ENCODE peak calls at places on chromosomes 3 and 15, in nine cellular contexts. V is AG04449, A is stomach, Q is neural progenitor cell, X is fibroblast of pulmonary artery, E is BE2C, R is HCT116, N is brain microvascular endothelial cell, H is mammary epithelial cell. C is an unnamed sample.

GRCh38 chr3:8987673-8988655 is 24.7 kb upstream of the RAD18 start:
- DNase-seq in R (peak), N (peak), V (no peak), A (peak), Q (peak), H (peak), E (peak), X (peak), C (peak)

GRCh38 chr3:45479627-45480026 is 91.3 kb downstream of the LARS2 start:
- DNase-seq in A (no peak), V (peak), Q (no peak), X (peak), H (peak), E (no peak), R (no peak), N (peak), C (peak)

GRCh38 chr3:152474585-152474984 is 205.9 kb downstream of the MBNL1 start:
- DNase-seq in N (peak), H (peak), X (peak), Q (peak), E (peak), V (no peak), R (peak), A (no peak), C (peak)

GRCh38 chr3:10929978-10930620 is 62.4 kb upstream of the SLC6A1 start:
- DNase-seq in H (no peak), Q (no peak), E (no peak), N (no peak), X (no peak), R (no peak), V (no peak), A (no peak), C (no peak)

GRCh38 chr15:27743078-27743477 is 356.0 kb downstream of the OCA2 start:
- DNase-seq in E (no peak), R (no peak), N (no peak), A (no peak), H (no peak), X (no peak), V (no peak), Q (no peak), C (no peak)

GRCh38 chr3:196740476-196741400 is 1.1 kb downstream of the PAK2 start:
- DNase-seq in R (no peak), Q (peak), A (no peak), H (peak), N (peak), V (no peak), X (peak), E (peak), C (peak)

GRCh38 chr3:100416176-100416575 is 14.8 kb downstream of the LNP1 start:
- DNase-seq in X (no peak), E (no peak), N (no peak), V (no peak), Q (no peak), A (no peak), H (no peak), R (no peak), C (no peak)

GRCh38 chr15:71691700-71692417 is 118.5 kb upstream of the NR2E3 start:
- DNase-seq in V (peak), N (peak), A (peak), R (no peak), Q (peak), X (peak), E (no peak), H (peak), C (peak)

GRCh38 chr3:140845878-140846277 is 95.8 kb upstream of the SLC25A36 start:
- DNase-seq in H (no peak), R (no peak), Q (no peak), V (no peak), E (no peak), A (no peak), N (no peak), X (no peak), C (no peak)

GRCh38 chr15:72155021-72155621 is 36.9 kb downstream of the SENP8 start:
- DNase-seq in V (no peak), X (peak), E (peak), H (peak), N (no peak), R (no peak), Q (no peak), A (peak), C (no peak)

GRCh38 chr15:38558714-38559059 is 5.9 kb downstream of the RASGRP1 start:
- DNase-seq in N (peak), H (no peak), E (no peak), R (no peak), Q (peak), V (peak), A (no peak), X (peak), C (peak)

GRCh38 chr3:156317457-156317856 is 197.1 kb downstream of the KCNAB1 start:
- DNase-seq in V (no peak), E (no peak), H (peak), Q (no peak), N (peak), X (peak), A (no peak), R (peak), C (peak)

GRCh38 chr15:76802411-76802810 is 102.7 kb downstream of the SCAPER start:
- DNase-seq in N (no peak), H (no peak), Q (no peak), V (no peak), X (no peak), R (no peak), A (no peak), E (no peak), C (no peak)

GRCh38 chr15:23854535-23855252 is 167.6 kb upstream of the NDN start:
- DNase-seq in R (no peak), N (no peak), H (no peak), A (no peak), Q (peak), E (no peak), V (no peak), X (no peak), C (no peak)

GRCh38 chr3:65593780-65594752 is 444.7 kb downstream of the MAGI1 start:
- DNase-seq in X (no peak), N (no peak), R (no peak), H (no peak), Q (no peak), A (no peak), E (no peak), V (no peak), C (no peak)

GRCh38 chr15:90049666-90050604 is 48.8 kb downstream of the ZNF710 start:
- DNase-seq in X (no peak), R (no peak), N (no peak), Q (no peak), A (no peak), E (no peak), V (no peak), H (no peak), C (no peak)

GRCh38 chr3:161682715-161683114 is 186.1 kb downstream of the OTOL1 start:
- DNase-seq in V (no peak), Q (no peak), E (no peak), A (no peak), N (no peak), X (no peak), R (no peak), H (peak), C (no peak)

GRCh38 chr3:62164746-62165145 is 208.6 kb downstream of the FEZF2 start:
- DNase-seq in A (no peak), R (no peak), Q (no peak), E (no peak), N (no peak), V (no peak), X (no peak), H (no peak), C (no peak)

GRCh38 chr15:73683624-73684536 is at the start of gene CD276:
- DNase-seq in E (peak), H (peak), N (peak), X (peak), Q (peak), V (no peak), R (peak), A (peak), C (peak)

GRCh38 chr15:25136119-25136518 is 181.3 kb downstream of the SNRPN start:
- DNase-seq in N (peak), A (no peak), X (peak), V (no peak), Q (peak), E (peak), R (no peak), H (no peak), C (peak)

GRCh38 chr15:68930268-68931022 is at the start of gene SPESP1:
- DNase-seq in R (no peak), Q (no peak), A (peak), H (no peak), X (peak), N (peak), E (peak), V (no peak), C (peak)

GRCh38 chr3:53775834-53776251 is 70.4 kb downstream of the CHDH start:
- DNase-seq in X (no peak), E (no peak), R (no peak), Q (peak), V (no peak), A (no peak), H (peak), N (no peak), C (no peak)

GRCh38 chr15:92909131-92909781 is 9.1 kb downstream of the CHD2 start:
- DNase-seq in Q (no peak), R (no peak), X (peak), H (peak), N (no peak), E (no peak), V (peak), A (no peak), C (peak)

GRCh38 chr3:169971522-169971921 is 4.9 kb downstream of the SEC62 start:
- DNase-seq in N (no peak), R (no peak), A (no peak), E (no peak), X (no peak), V (no peak), Q (no peak), H (no peak), C (no peak)

GRCh38 chr3:61877359-61877770 is 316.0 kb downstream of the PTPRG start:
- DNase-seq in X (peak), E (no peak), A (no peak), N (no peak), H (no peak), V (no peak), R (peak), Q (peak), C (peak)

GRCh38 chr15:38217788-38218609 is 34.6 kb upstream of the SPRED1 start:
- DNase-seq in Q (no peak), R (no peak), X (peak), N (no peak), A (no peak), V (no peak), H (peak), E (no peak), C (peak)

GRCh38 chr3:18097989-18098388 is 327.1 kb downstream of the SATB1 start:
- DNase-seq in Q (no peak), E (no peak), V (no peak), H (no peak), A (no peak), R (no peak), X (no peak), N (no peak), C (no peak)

GRCh38 chr3:14947105-14947885 is at the start of gene NR2C2:
- DNase-seq in X (peak), Q (peak), N (peak), H (peak), V (no peak), E (peak), R (peak), A (peak), C (peak)

GRCh38 chr15:65460948-65461347 is 38.2 kb upstream of the IGDCC4 start:
- DNase-seq in R (no peak), E (no peak), V (no peak), Q (no peak), A (no peak), N (peak), H (peak), X (no peak), C (peak)

GRCh38 chr15:69138963-69139362 is 21.5 kb upstream of the GLCE start:
- DNase-seq in E (no peak), A (no peak), X (no peak), N (no peak), H (no peak), R (no peak), Q (no peak), V (no peak), C (no peak)

GRCh38 chr3:28268989-28269388 is 27.6 kb downstream of the CMC1 start:
- DNase-seq in V (no peak), Q (no peak), X (no peak), R (no peak), H (no peak), A (no peak), E (no peak), N (no peak), C (no peak)

GRCh38 chr3:28273837-28274236 is 32.4 kb downstream of the CMC1 start:
- DNase-seq in H (no peak), Q (no peak), X (no peak), V (no peak), A (no peak), E (no peak), R (no peak), N (no peak), C (no peak)

DNA sequence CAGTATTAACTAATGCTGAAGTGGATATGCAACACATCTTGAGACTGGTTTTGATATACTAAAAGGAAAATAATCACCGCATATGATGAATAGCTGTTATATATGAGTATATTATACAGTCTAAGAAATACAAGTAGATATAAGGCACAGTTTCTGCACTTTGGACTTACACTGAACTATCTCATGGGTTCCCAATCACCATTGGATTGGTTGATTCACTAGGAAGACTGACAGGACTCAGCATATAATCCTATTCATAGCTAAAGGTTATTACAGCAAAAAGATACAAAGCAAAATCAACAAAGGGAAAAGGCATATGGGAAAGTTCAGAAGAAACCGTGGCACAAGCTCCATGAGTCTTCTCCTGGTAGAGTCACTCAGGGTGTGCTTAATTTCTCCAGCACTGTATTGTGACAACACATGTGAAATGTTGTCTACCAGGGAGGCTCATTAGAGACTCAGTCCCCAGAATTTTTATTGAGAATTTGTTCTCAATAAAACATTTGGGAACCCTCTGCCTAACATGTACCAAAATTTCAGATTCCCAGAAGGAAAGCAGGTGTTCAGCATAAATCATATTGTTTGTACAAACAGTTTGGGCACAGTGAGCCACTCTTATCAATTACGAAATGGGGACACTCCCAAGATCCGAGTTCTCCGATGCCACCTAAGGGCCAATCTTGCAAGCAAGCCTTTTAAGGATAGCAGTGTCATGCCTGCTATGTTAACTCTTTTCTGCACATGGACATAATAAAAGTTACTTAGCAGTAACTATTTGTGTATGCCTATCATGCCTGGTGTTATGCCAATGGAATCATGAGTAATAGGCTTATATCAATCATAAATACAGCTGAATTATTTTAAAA is 26.8 kb downstream of the CMC1 start:
- DNase-seq in N (no peak), R (no peak), A (no peak), Q (no peak), H (peak), X (no peak), E (no peak), V (no peak), C (no peak)
- TF ChIP-seq CTCF in N (no peak), R (no peak), A (no peak), Q (no peak), H (no peak), X (no peak), E (no peak), V (no peak), C (no peak)

DNA sequence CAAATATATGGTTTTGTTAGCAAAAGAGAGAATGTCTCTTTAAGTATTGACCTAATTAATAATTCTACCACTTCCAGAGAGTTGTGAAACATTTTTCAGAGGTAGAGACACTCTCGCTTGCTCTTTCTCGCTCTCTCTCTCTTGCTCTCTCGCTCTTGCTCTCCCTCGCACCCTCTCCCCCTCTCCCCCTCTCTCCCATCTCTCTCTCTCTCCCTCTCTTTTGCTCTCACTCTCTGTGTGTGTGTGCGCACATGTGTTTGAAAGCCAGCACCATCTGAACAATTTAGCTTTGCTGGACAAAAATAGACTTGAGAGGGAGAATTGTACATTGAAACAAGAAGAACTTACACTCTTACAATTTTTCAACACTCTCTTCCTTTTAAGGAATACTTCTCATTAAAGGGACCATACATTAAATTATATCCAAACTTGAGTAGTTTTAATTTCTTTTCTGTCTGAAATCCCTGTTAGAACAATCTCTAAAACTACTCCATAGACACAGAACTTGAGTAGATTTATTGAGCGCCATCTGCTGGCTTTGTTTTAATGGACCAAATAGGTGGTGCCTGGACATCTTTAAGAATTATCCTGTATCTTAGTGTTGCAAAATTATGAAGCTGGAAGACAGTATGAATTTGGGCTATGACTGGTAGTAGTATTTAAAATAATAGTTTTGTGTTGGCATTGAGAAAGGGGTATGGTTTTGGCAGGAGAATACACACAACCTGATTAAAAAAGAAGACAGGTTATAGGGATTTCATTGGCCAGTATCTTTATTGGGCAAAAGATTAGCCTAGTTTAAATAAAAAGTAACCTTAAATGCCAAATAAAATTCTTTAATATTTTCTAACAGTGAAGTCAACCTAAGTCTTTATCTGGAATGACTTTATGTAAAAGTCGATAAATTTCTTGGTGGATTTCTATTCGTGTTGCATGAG is 124.6 kb downstream of the AKAP13 start:
- DNase-seq in E (peak), N (peak), V (no peak), H (peak), R (peak), X (peak), Q (peak), A (peak), C (peak)
- H3K4me3 ChIP-seq in E (no peak), N (no peak), V (no peak), H (no peak), R (no peak), X (no peak), Q (no peak), A (no peak), C (no peak)

DNA sequence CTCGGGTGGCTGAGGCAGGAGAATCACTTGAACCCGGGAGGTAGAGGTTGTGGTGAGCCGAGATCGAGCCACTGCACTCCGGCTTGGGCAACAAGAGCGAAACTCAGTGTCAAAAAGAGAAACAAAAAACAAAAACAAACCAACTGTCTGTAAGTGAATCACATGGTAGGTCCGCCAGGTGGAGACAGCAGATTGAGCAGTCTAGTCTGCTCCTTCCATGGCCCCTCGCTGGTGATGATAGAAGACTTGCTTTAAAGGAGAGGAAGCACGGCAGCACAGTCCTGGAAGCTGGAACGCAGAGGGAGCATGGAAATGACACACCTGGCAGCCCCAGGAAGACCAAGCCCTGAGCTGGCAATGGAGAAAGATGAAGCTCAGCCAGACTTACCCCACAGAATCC is 31.4 kb upstream of the MGLL start:
- DNase-seq in A (no peak), X (no peak), N (no peak), Q (peak), V (no peak), R (no peak), H (no peak), E (no peak), C (no peak)
- TF ChIP-seq CTCF in A (no peak), X (no peak), N (no peak), Q (no peak), V (no peak), R (no peak), H (no peak), E (no peak), C (no peak)

GRCh38 chr3:115858995-115859807 is 235.9 kb downstream of the GAP43 start:
- DNase-seq in N (no peak), E (no peak), X (no peak), V (no peak), R (no peak), Q (peak), H (no peak), A (no peak), C (no peak)
- H3K4me3 ChIP-seq in N (no peak), E (no peak), X (no peak), V (no peak), R (no peak), Q (peak), H (no peak), A (no peak), C (no peak)

GRCh38 chr3:52739725-52740124 is 31.0 kb downstream of the NEK4 start:
- DNase-seq in R (no peak), X (no peak), A (no peak), V (no peak), N (no peak), H (no peak), Q (no peak), E (no peak), C (no peak)

GRCh38 chr3:52743152-52743551 is 27.6 kb downstream of the NEK4 start:
- DNase-seq in E (no peak), N (no peak), V (no peak), A (peak), Q (no peak), R (no peak), H (no peak), X (no peak), C (no peak)

GRCh38 chr3:52743721-52744120 is 27.0 kb downstream of the NEK4 start:
- DNase-seq in V (no peak), R (no peak), Q (no peak), A (no peak), X (no peak), H (no peak), E (no peak), N (no peak), C (no peak)

GRCh38 chr3:52742418-52743041 is 28.2 kb downstream of the NEK4 start:
- DNase-seq in R (peak), X (peak), Q (peak), V (no peak), E (no peak), A (no peak), N (peak), H (peak), C (peak)
- TF ChIP-seq CTCF in R (peak), X (peak), Q (peak), V (peak), E (peak), A (peak), N (peak), H (peak), C (peak)

GRCh38 chr3:189772584-189772983 is 141.4 kb downstream of the TP63 start:
- DNase-seq in N (no peak), V (no peak), R (no peak), E (no peak), Q (no peak), H (no peak), A (no peak), X (peak), C (no peak)

GRCh38 chr3:189778340-189778950 is 147.3 kb downstream of the TP63 start:
- DNase-seq in Q (no peak), R (no peak), A (no peak), X (no peak), H (no peak), V (no peak), E (no peak), N (no peak), C (no peak)

GRCh38 chr3:189771842-189772494 is 140.8 kb downstream of the TP63 start:
- DNase-seq in V (no peak), E (no peak), A (no peak), Q (no peak), X (no peak), R (no peak), N (no peak), H (no peak), C (no peak)

GRCh38 chr3:189776163-189776824 is 145.1 kb downstream of the TP63 start:
- DNase-seq in N (no peak), X (no peak), Q (peak), A (no peak), R (no peak), V (no peak), E (no peak), H (no peak), C (no peak)

GRCh38 chr3:189773056-189773455 is 141.9 kb downstream of the TP63 start:
- DNase-seq in H (no peak), A (no peak), V (peak), E (no peak), Q (no peak), X (peak), N (no peak), R (no peak), C (peak)
- H3K4me3 ChIP-seq in H (no peak), A (no peak), V (peak), E (no peak), Q (no peak), X (no peak), N (no peak), R (no peak), C (no peak)